ENCODE peak calls at places on chromosome 13, in nine cellular contexts. G is effector CD4-positive, alpha-beta T cell; B is body of pancreas; W is cardiac muscle cell; O is AML-193; F is amygdala; D is transverse colon; E is amniotic epithelial cell; U is LoVo. X is an unnamed sample.

GRCh38 chr13:31670831-31671617 is 68.3 kb upstream of the RXFP2 start:
- DNase-seq in B (no peak), U (no peak), G (no peak), F (no peak), O (no peak), D (no peak), W (no peak), E (no peak), X (no peak)

GRCh38 chr13:41193469-41193868 is 900 bp downstream of the KBTBD7 start:
- DNase-seq in B (peak), U (no peak), W (no peak), G (no peak), D (no peak), F (no peak), O (no peak), E (no peak), X (no peak)

GRCh38 chr13:56953965-56954364 is 186.8 kb upstream of the PRR20A start:
- DNase-seq in G (no peak), U (no peak), E (no peak), F (no peak), W (no peak), B (no peak), D (no peak), O (no peak), X (no peak)

GRCh38 chr13:98571955-98572662 is 4.8 kb downstream of the STK24 start:
- DNase-seq in O (no peak), G (no peak), U (peak), E (no peak), W (no peak), F (no peak), D (peak), B (no peak), X (no peak)

GRCh38 chr13:39106216-39106995 is 68.2 kb downstream of the NHLRC3 start:
- DNase-seq in O (no peak), W (no peak), U (no peak), E (no peak), F (no peak), D (peak), G (no peak), B (no peak), X (no peak)

GRCh38 chr13:94706101-94706853 is 6.1 kb downstream of the SOX21 start:
- DNase-seq in D (no peak), O (no peak), F (no peak), B (no peak), W (no peak), E (no peak), G (no peak), U (no peak), X (no peak)

GRCh38 chr13:100650321-100650720 is 24.3 kb downstream of the TMTC4 start:
- DNase-seq in U (no peak), F (peak), O (no peak), D (no peak), B (no peak), W (no peak), G (no peak), E (no peak), X (no peak)

GRCh38 chr13:52414963-52415362 is 9.0 kb upstream of the THSD1 start:
- DNase-seq in B (no peak), U (no peak), G (no peak), D (no peak), W (no peak), E (peak), F (no peak), O (no peak), X (no peak)

GRCh38 chr13:108200781-108201398 is 14.4 kb downstream of the LIG4 start:
- DNase-seq in O (no peak), U (no peak), E (peak), G (no peak), F (no peak), D (no peak), W (no peak), B (no peak), X (no peak)

GRCh38 chr13:23845309-23845708 is 43.9 kb downstream of the MIPEP start:
- DNase-seq in B (no peak), G (no peak), E (no peak), F (no peak), D (no peak), U (no peak), O (no peak), W (no peak), X (no peak)

GRCh38 chr13:111338841-111339240 is 18.4 kb downstream of the TEX29 start:
- DNase-seq in E (no peak), W (no peak), D (no peak), U (no peak), G (no peak), F (no peak), O (no peak), B (no peak), X (peak)

GRCh38 chr13:50123862-50124535 is 108.8 kb downstream of the KCNRG start:
- DNase-seq in G (peak), F (peak), U (peak), E (peak), O (peak), D (peak), W (peak), B (peak), X (peak)

GRCh38 chr13:112101360-112101930 is 34.5 kb downstream of the SOX1 start:
- DNase-seq in G (no peak), D (no peak), O (no peak), W (no peak), F (no peak), E (no peak), U (no peak), B (no peak), X (no peak)

GRCh38 chr13:59452189-59452588 is 711.5 kb downstream of the DIAPH3 start:
- DNase-seq in F (no peak), W (no peak), U (no peak), B (no peak), D (no peak), O (peak), G (no peak), E (no peak), X (no peak)

GRCh38 chr13:106117035-106117434 is 418.4 kb downstream of the EFNB2 start:
- DNase-seq in U (no peak), D (no peak), E (no peak), G (no peak), F (no peak), W (no peak), O (no peak), B (no peak), X (no peak)

GRCh38 chr13:98972627-98973026 is 5.2 kb downstream of the DOCK9 start:
- DNase-seq in E (peak), G (no peak), W (peak), B (no peak), D (no peak), O (no peak), F (no peak), U (peak), X (no peak)

GRCh38 chr13:61414136-61414535 is 1.5 kb downstream of the PCDH20 start:
- DNase-seq in W (no peak), O (no peak), E (no peak), G (no peak), D (no peak), U (no peak), B (no peak), F (no peak), X (no peak)

GRCh38 chr13:45925151-45925550 is 73.6 kb upstream of the SIAH3 start:
- DNase-seq in F (no peak), O (peak), E (peak), G (no peak), D (no peak), W (no peak), B (no peak), U (no peak), X (no peak)

GRCh38 chr13:39364797-39365468 is 238.1 kb downstream of the LHFPL6 start:
- DNase-seq in E (peak), D (no peak), W (peak), U (no peak), G (no peak), B (no peak), F (no peak), O (no peak), X (no peak)

GRCh38 chr13:113928701-113929627 is 44.9 kb downstream of the C13orf46 start:
- DNase-seq in O (no peak), F (no peak), E (peak), B (peak), D (peak), W (no peak), G (no peak), U (no peak), X (peak)

GRCh38 chr13:97892717-97893116 is 60.8 kb upstream of the IPO5 start:
- DNase-seq in O (no peak), U (no peak), D (no peak), W (no peak), E (peak), F (no peak), G (no peak), B (no peak), X (no peak)

GRCh38 chr13:25752957-25753540 is 298.8 kb downstream of the SHISA2 start:
- DNase-seq in F (no peak), B (no peak), W (no peak), U (no peak), E (peak), O (no peak), D (peak), G (no peak), X (no peak)

GRCh38 chr13:108795841-108796240 is 166.4 kb downstream of the MYO16 start:
- DNase-seq in F (no peak), B (no peak), E (peak), W (no peak), O (no peak), G (no peak), D (no peak), U (no peak), X (no peak)

GRCh38 chr13:49185264-49185663 is 34.9 kb upstream of the MLNR start:
- DNase-seq in E (peak), U (no peak), G (no peak), B (no peak), W (no peak), F (no peak), D (no peak), O (no peak), X (no peak)

GRCh38 chr13:59774511-59774911 is 389.2 kb downstream of the DIAPH3 start:
- DNase-seq in E (peak), U (no peak), G (no peak), W (no peak), D (no peak), B (no peak), F (no peak), O (no peak), X (no peak)

GRCh38 chr13:81929988-81930387 is 1589.1 kb upstream of the SPRY2 start:
- DNase-seq in B (no peak), F (no peak), O (peak), D (no peak), E (peak), U (peak), G (no peak), W (peak), X (no peak)

GRCh38 chr13:50236898-50237318 is 221.7 kb downstream of the KCNRG start:
- DNase-seq in U (no peak), G (peak), B (no peak), O (no peak), W (no peak), D (no peak), E (peak), F (no peak), X (no peak)

GRCh38 chr13:30968734-30969335 is 36.4 kb downstream of the TEX26 start:
- DNase-seq in G (no peak), F (no peak), D (no peak), B (no peak), W (no peak), U (no peak), E (peak), O (no peak), X (no peak)

X was measured in prostate gland.